ENCODE peak calls at places on chromosomes 12 and 14, in ten cellular contexts. C is HFFc6, A is BJ, Y is OCI-LY7, G is left ventricle myocardium inferior, F is nephron progenitor cell, B is neural crest cell, Q is endothelial cell of umbilical vein, U is pancreas, X is progenitor cell of endocrine pancreas. E is an unnamed sample.
A peak's percentile ranks its signal among the peaks of the same experiment; 100 is the strongest.

GRCh38 chr14:92287987-92288386 is 35.0 kb upstream of the SLC24A4 start:
- DNase-seq in C (no peak), Q (no peak), B (no peak), Y (no peak), G (no peak), U (no peak), A (no peak), F (no peak), X (no peak), E (no peak)

GRCh38 chr12:93245543-93245942 is 132.2 kb upstream of the NUDT4 start:
- DNase-seq in C (no peak), F (no peak), A (no peak), Q (no peak), U (no peak), Y (peak; percentile 83), B (no peak), X (no peak), G (no peak), E (peak; percentile 63)

GRCh38 chr14:105859717-105860614 is 333.6 kb downstream of the TMEM121 start:
- DNase-seq in G (peak; percentile 11), X (no peak), Q (no peak), C (no peak), U (peak; percentile 46), B (no peak), F (no peak), A (no peak), Y (peak; percentile 58), E (peak; percentile 4)

GRCh38 chr12:118689793-118690192 is 291.5 kb upstream of the SRRM4 start:
- DNase-seq in Y (no peak), A (no peak), Q (no peak), U (no peak), X (no peak), G (no peak), F (peak; percentile 22), B (peak; percentile 30), C (no peak), E (no peak)

GRCh38 chr12:83161451-83161850 is 474.7 kb downstream of the TMTC2 start:
- DNase-seq in F (no peak), B (no peak), A (peak; percentile 1), U (no peak), C (no peak), G (no peak), Y (no peak), Q (no peak), X (no peak), E (no peak)

GRCh38 chr12:54588110-54588831 is at the start of gene PPP1R1A:
- DNase-seq in F (peak; percentile 71), A (no peak), B (no peak), G (peak; percentile 35), Q (no peak), C (no peak), U (peak; percentile 80), Y (no peak), X (peak; percentile 22), E (no peak)

GRCh38 chr14:34220921-34221320 is 241.1 kb downstream of the SPTSSA start:
- DNase-seq in G (no peak), B (no peak), U (no peak), A (no peak), Y (no peak), C (no peak), Q (no peak), X (no peak), F (no peak), E (peak; percentile 66)

GRCh38 chr14:76050797-76051392 is 65.3 kb downstream of the IFT43 start:
- DNase-seq in B (peak; percentile 80), C (peak; percentile 60), A (peak; percentile 9), G (no peak), X (peak; percentile 57), Q (peak; percentile 72), F (peak; percentile 70), Y (peak; percentile 60), U (no peak), E (peak; percentile 51)

GRCh38 chr12:20946732-20947131 is 136.2 kb downstream of the SLCO1B3 start:
- DNase-seq in C (no peak), B (peak; percentile 35), A (no peak), Q (peak; percentile 22), F (peak; percentile 49), U (no peak), Y (peak; percentile 42), X (no peak), G (no peak), E (peak; percentile 5)

GRCh38 chr14:82854851-82855250 is 1321.2 kb upstream of the SEL1L start:
- DNase-seq in A (no peak), Q (no peak), G (no peak), X (no peak), Y (no peak), B (no peak), F (no peak), C (no peak), U (no peak), E (no peak)

DNA sequence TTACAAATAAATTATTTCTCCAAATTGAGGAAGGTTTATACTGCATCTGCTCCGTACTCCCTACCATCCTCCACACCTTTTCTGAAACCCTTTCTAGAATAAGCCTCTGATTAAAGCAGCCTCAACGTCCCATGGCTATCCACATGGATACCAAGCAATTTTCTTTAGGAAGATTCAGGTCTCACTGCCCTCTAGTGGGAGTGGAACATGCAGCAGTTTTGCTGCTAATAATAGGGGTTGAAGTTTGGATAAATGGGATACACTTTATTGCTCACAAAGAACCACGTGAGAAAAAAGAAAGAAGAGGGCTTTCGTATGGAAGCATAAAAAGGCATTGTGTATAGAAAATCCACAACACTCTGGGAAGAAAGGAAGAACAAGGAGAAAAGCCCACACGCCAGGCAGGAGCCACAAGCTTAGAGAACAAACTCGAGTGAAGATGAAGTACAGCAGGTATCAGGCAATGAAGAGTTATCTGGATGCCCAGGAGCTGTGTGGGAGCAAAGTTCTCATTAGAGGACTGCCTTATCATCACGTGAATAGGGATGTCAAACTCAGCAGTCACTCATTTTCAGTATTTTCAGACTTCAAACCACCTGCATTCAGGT is 45.8 kb downstream of the CCER1 start:
- DNase-seq in F (peak; percentile 30), Q (peak; percentile 67), X (peak; percentile 11), A (no peak), Y (peak; percentile 11), U (no peak), B (peak; percentile 30), G (no peak), C (peak; percentile 43), E (no peak)
- TF ChIP-seq CTCF in F (peak; percentile 72), Q (peak; percentile 71), X (peak; percentile 89), A (peak; percentile 85), Y (peak; percentile 73), U (peak; percentile 38), B (peak; percentile 82), G (peak; percentile 78), C (peak; percentile 84), E (peak; percentile 31)

GRCh38 chr14:25833341-25834121 is 764.3 kb downstream of the NOVA1 start:
- DNase-seq in X (peak; percentile 31), F (peak; percentile 54), A (no peak), B (peak; percentile 41), G (no peak), Q (peak; percentile 46), C (no peak), U (no peak), Y (peak; percentile 10), E (no peak)
- TF ChIP-seq CTCF in X (peak; percentile 80), F (peak; percentile 69), A (no peak), B (peak; percentile 85), G (no peak), Q (peak; percentile 55), C (no peak), U (peak; percentile 24), Y (peak; percentile 65), E (peak; percentile 4)

GRCh38 chr12:24600996-24601395 is 347.9 kb downstream of the BCAT1 start:
- DNase-seq in B (no peak), A (peak; percentile 58), Q (peak; percentile 90), G (no peak), U (no peak), Y (peak; percentile 5), X (no peak), F (no peak), C (peak; percentile 69), E (no peak)
- TF ChIP-seq CTCF in B (no peak), A (no peak), Q (no peak), G (no peak), U (no peak), Y (no peak), X (no peak), F (no peak), C (no peak), E (no peak)

GRCh38 chr12:11039171-11039570 is 8.0 kb upstream of the TAS2R31 start:
- DNase-seq in C (no peak), U (no peak), Y (no peak), F (no peak), A (no peak), B (no peak), Q (no peak), G (no peak), X (no peak), E (no peak)

GRCh38 chr12:11040162-11040561 is 9.0 kb upstream of the TAS2R31 start:
- DNase-seq in Q (no peak), X (no peak), B (no peak), A (peak; percentile 6), Y (no peak), C (no peak), G (no peak), F (no peak), U (no peak), E (no peak)
- TF ChIP-seq CTCF in Q (no peak), X (no peak), B (no peak), A (no peak), Y (no peak), C (no peak), G (no peak), F (no peak), U (no peak), E (no peak)

GRCh38 chr12:19694627-19695026 is 255.3 kb downstream of the AEBP2 start:
- DNase-seq in C (no peak), U (no peak), F (no peak), Y (no peak), B (no peak), Q (no peak), A (no peak), G (no peak), X (no peak), E (no peak)
- TF ChIP-seq CTCF in C (no peak), U (no peak), F (no peak), Y (no peak), B (no peak), Q (no peak), A (no peak), G (no peak), X (no peak), E (no peak)

DNA sequence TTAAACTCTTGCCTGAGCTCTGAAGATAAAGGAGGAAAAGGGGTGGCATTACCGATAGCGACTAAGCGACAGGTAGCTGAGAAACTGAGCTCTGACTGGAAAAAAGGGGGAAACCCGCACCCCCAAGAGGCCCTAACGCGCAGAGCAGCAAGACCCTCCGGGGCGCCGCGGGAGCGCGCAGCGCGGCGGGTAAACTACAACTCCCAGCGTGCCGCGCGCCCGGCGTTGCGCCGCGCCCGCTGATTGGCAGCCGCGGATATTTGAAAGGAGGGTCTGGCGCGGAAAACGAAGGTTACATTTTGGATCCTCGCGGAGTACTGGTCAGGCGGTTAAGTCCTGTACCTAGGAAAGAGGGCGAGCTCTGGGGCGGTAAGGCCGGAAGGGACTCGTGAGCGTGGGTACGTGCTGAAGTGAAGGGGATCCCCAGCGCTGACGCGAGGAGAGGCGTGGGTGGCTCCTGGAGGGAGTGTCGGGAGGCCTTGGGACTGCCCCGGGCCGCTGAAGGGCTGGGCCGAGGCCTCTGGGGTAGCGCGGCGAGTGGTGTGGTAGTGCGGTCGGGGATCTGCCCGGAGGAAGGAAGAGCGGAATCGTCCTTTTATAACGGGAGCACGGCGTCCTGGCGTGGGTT is at the start of gene ESPL1:
- DNase-seq in Y (peak; percentile 94), U (peak; percentile 84), F (peak; percentile 82), A (peak; percentile 26), X (peak; percentile 67), G (peak; percentile 69), B (peak; percentile 71), C (peak; percentile 38), Q (peak; percentile 82), E (peak; percentile 89)
- TF ChIP-seq CTCF in Y (peak; percentile 83), U (no peak), F (peak; percentile 45), A (peak; percentile 31), X (peak; percentile 62), G (peak; percentile 58), B (peak; percentile 60), C (peak; percentile 39), Q (peak; percentile 35), E (no peak)